ENCODE peak calls at places on chromosomes 3 and 15, in five cellular contexts. W, Y, N, K and H are unnamed samples.

GRCh38 chr3:183044547-183045229 is 54.6 kb downstream of the MCCC1 start:
- DNase-seq in W (no peak), Y (no peak), N (no peak), K (no peak), H (peak; percentile 90)

GRCh38 chr3:176505878-176506621 is 691.2 kb downstream of the TBL1XR1 start:
- DNase-seq in W (no peak), Y (no peak), N (no peak), K (no peak), H (no peak)

GRCh38 chr3:195045481-195045880 is 225.5 kb downstream of the XXYLT1 start:
- DNase-seq in W (no peak), Y (no peak), N (no peak), K (no peak), H (no peak)

GRCh38 chr3:142211034-142211433 is 14.4 kb downstream of the GK5 start:
- DNase-seq in W (no peak), Y (peak; percentile 7), N (no peak), K (no peak), H (no peak)

GRCh38 chr3:31047673-31048072 is 153.2 kb upstream of the GADL1 start:
- DNase-seq in W (no peak), Y (no peak), N (no peak), K (no peak), H (no peak)

GRCh38 chr15:62035256-62035908 is 24.9 kb downstream of the VPS13C start:
- DNase-seq in W (no peak), Y (no peak), N (no peak), K (no peak), H (no peak)

GRCh38 chr15:31078461-31078860 is 23.1 kb downstream of the TRPM1 start:
- DNase-seq in W (no peak), Y (no peak), N (no peak), K (no peak), H (no peak)

GRCh38 chr3:42148982-42149432 is 57.9 kb downstream of the TRAK1 start:
- DNase-seq in W (peak; percentile 82), Y (peak; percentile 15), N (peak; percentile 41), K (no peak), H (no peak)

GRCh38 chr15:101675796-101676582 is 23.8 kb upstream of the TM2D3 start:
- DNase-seq in W (no peak), Y (peak; percentile 54), N (no peak), K (no peak), H (no peak)

GRCh38 chr3:95781598-95781997 is 1032.8 kb upstream of the EPHA6 start:
- DNase-seq in W (no peak), Y (no peak), N (no peak), K (no peak), H (no peak)

GRCh38 chr15:72614810-72615532 is 39.5 kb upstream of the GOLGA6B start:
- DNase-seq in W (no peak), Y (no peak), N (no peak), K (no peak), H (no peak)

GRCh38 chr3:115154611-115155010 is 7.5 kb upstream of the ZBTB20 start:
- DNase-seq in W (no peak), Y (no peak), N (no peak), K (no peak), H (no peak)

GRCh38 chr3:129576514-129577345 is 29.7 kb downstream of the PLXND1 start:
- DNase-seq in W (no peak), Y (no peak), N (no peak), K (peak; percentile 33), H (peak; percentile 35)

GRCh38 chr3:37504583-37505357 is 330.4 kb upstream of the LRRFIP2 start:
- DNase-seq in W (no peak), Y (no peak), N (no peak), K (peak; percentile 72), H (no peak)

GRCh38 chr3:184361532-184361931 is at the start of the genes CLCN2 and POLR2H:
- DNase-seq in W (peak; percentile 81), Y (peak; percentile 28), N (peak; percentile 50), K (peak; percentile 53), H (no peak)

GRCh38 chr3:119639494-119640350 is 20.7 kb downstream of the POPDC2 start:
- DNase-seq in W (no peak), Y (no peak), N (no peak), K (no peak), H (no peak)

GRCh38 chr3:69504232-69504631 is 118.3 kb upstream of the FRMD4B start:
- DNase-seq in W (no peak), Y (no peak), N (no peak), K (no peak), H (no peak)

GRCh38 chr15:91908401-91908800 is 54.9 kb downstream of the SLCO3A1 start:
- DNase-seq in W (no peak), Y (peak; percentile 8), N (no peak), K (no peak), H (no peak)

GRCh38 chr15:43463542-43463941 is 29.4 kb downstream of the TP53BP1 start:
- DNase-seq in W (no peak), Y (no peak), N (no peak), K (no peak), H (no peak)

GRCh38 chr3:39142067-39142466 is 11.3 kb downstream of the CSRNP1 start:
- DNase-seq in W (no peak), Y (no peak), N (no peak), K (no peak), H (no peak)

GRCh38 chr15:44804303-44805046 is 68.1 kb downstream of the TRIM69 start:
- DNase-seq in W (no peak), Y (no peak), N (no peak), K (no peak), H (no peak)

GRCh38 chr15:67543348-67543718 is 830 bp downstream of the MAP2K5 start:
- DNase-seq in W (no peak), Y (peak; percentile 14), N (peak; percentile 29), K (no peak), H (no peak)

GRCh38 chr3:180913582-180914404 is 1.3 kb downstream of the FXR1 start:
- DNase-seq in W (no peak), Y (no peak), N (peak; percentile 13), K (no peak), H (no peak)

GRCh38 chr3:180911876-180912303 is 580 bp upstream of the FXR1 start:
- DNase-seq in W (no peak), Y (no peak), N (no peak), K (no peak), H (no peak)

GRCh38 chr3:180912304-180913226 is at the start of gene FXR1:
- DNase-seq in W (peak; percentile 90), Y (peak; percentile 95), N (peak; percentile 73), K (peak; percentile 84), H (peak; percentile 66)

GRCh38 chr3:180909369-180910127 is 2.9 kb upstream of the FXR1 start:
- DNase-seq in W (no peak), Y (no peak), N (no peak), K (no peak), H (no peak)

GRCh38 chr3:180910823-180911222 is 1.6 kb upstream of the FXR1 start:
- DNase-seq in W (no peak), Y (no peak), N (no peak), K (peak; percentile 18), H (no peak)
- TF ChIP-seq BHLHE40 in W (no peak), Y (no peak), N (no peak), K (no peak), H (no peak)

GRCh38 chr15:27057904-27058645 is 87.1 kb downstream of the GABRG3 start:
- DNase-seq in W (no peak), Y (peak; percentile 36), N (no peak), K (no peak), H (no peak)
- TF ChIP-seq BHLHE40 in W (no peak), Y (no peak), N (no peak), K (no peak), H (no peak)

GRCh38 chr15:90557651-90558084 is 27.9 kb downstream of the CRTC3 start:
- DNase-seq in W (no peak), Y (no peak), N (no peak), K (no peak), H (no peak)
- TF ChIP-seq BHLHE40 in W (no peak), Y (no peak), N (no peak), K (no peak), H (no peak)

GRCh38 chr3:132556467-132557159 is 40.5 kb upstream of the ACKR4 start:
- DNase-seq in W (no peak), Y (no peak), N (no peak), K (no peak), H (no peak)
- TF ChIP-seq BHLHE40 in W (no peak), Y (no peak), N (no peak), K (no peak), H (no peak)

GRCh38 chr3:100040446-100040845 is 73.9 kb downstream of the FILIP1L start:
- DNase-seq in W (no peak), Y (no peak), N (no peak), K (no peak), H (no peak)

GRCh38 chr3:100040846-100041245 is 73.5 kb downstream of the FILIP1L start:
- DNase-seq in W (no peak), Y (no peak), N (no peak), K (no peak), H (no peak)

GRCh38 chr3:100042144-100042543 is 72.2 kb downstream of the FILIP1L start:
- DNase-seq in W (no peak), Y (peak; percentile 48), N (peak; percentile 19), K (no peak), H (no peak)

GRCh38 chr3:100041328-100041749 is 73.0 kb downstream of the FILIP1L start:
- DNase-seq in W (no peak), Y (peak; percentile 33), N (no peak), K (peak; percentile 48), H (no peak)

GRCh38 chr3:100039075-100039474 is 75.2 kb downstream of the FILIP1L start:
- DNase-seq in W (no peak), Y (no peak), N (no peak), K (no peak), H (no peak)
- TF ChIP-seq BHLHE40 in W (no peak), Y (no peak), N (no peak), K (no peak), H (no peak)

GRCh38 chr3:153215497-153215896 is 53.5 kb downstream of the RAP2B start:
- DNase-seq in W (no peak), Y (no peak), N (no peak), K (no peak), H (no peak)

GRCh38 chr3:153215971-153216370 is 53.9 kb downstream of the RAP2B start:
- DNase-seq in W (no peak), Y (no peak), N (no peak), K (no peak), H (no peak)

GRCh38 chr3:153210116-153210515 is 48.1 kb downstream of the RAP2B start:
- DNase-seq in W (peak; percentile 13), Y (no peak), N (no peak), K (no peak), H (no peak)

GRCh38 chr3:153209596-153209995 is 47.6 kb downstream of the RAP2B start:
- DNase-seq in W (no peak), Y (peak; percentile 16), N (no peak), K (no peak), H (no peak)

DNA sequence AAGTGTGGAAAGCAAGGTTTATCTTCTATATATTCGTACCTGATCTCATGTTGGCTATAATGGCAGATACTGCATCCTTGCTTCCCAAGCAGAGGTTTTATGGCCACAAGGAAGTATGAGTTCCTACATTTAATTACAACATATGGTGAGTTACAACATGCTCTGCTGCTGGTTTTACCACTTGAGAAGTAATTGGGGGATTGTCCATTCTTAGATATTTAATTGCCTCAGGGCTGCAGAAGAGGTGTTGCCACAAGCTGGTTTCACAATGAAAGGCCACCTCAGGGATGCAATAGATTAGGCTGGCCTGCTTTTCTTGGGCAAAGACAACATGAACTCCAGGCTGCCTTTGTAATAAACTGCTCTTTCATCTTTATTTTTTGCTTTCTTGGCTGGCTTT is 48.6 kb downstream of the RAP2B start:
- DNase-seq in W (no peak), Y (no peak), N (no peak), K (no peak), H (no peak)
- TF ChIP-seq BHLHE40 in W (no peak), Y (no peak), N (no peak), K (no peak), H (no peak)